ENCODE peak calls at places on chromosomes 3 and 15, in eight cellular contexts. W is tibial nerve, A is progenitor cell of endocrine pancreas, O is GM10248, P is AG10803, I is GM12864, M is psoas muscle, C is neural crest cell. Z is an unnamed sample.

GRCh38 chr3:66884659-66885058 is 113.4 kb upstream of the KBTBD8 start:
- DNase-seq in P (no peak), A (no peak), I (no peak), C (no peak), M (no peak), W (no peak), O (no peak), Z (no peak)

GRCh38 chr15:77402740-77403379 is 17.0 kb downstream of the PEAK1 start:
- DNase-seq in P (peak), A (no peak), I (no peak), M (no peak), W (no peak), C (no peak), O (peak), Z (no peak)

GRCh38 chr15:33737687-33738606 is 230.3 kb upstream of the CHRM5 start:
- DNase-seq in C (peak), P (peak), M (no peak), I (no peak), O (peak), W (peak), A (peak), Z (peak)

GRCh38 chr3:39313289-39313688 is 16.2 kb upstream of the CCR8 start:
- DNase-seq in W (no peak), P (no peak), A (no peak), C (no peak), O (no peak), M (no peak), I (no peak), Z (no peak)

GRCh38 chr3:138078901-138079344 is 36.5 kb downstream of the DZIP1L start:
- DNase-seq in I (no peak), P (peak), M (no peak), W (no peak), C (no peak), A (no peak), O (no peak), Z (no peak)

GRCh38 chr15:84915011-84915958 is 30.8 kb downstream of the SLC28A1 start:
- DNase-seq in W (peak), P (peak), O (peak), I (no peak), C (no peak), M (peak), A (no peak), Z (peak)

GRCh38 chr3:76040946-76041345 is 255.6 kb upstream of the ZNF717 start:
- DNase-seq in P (peak), M (no peak), I (no peak), C (no peak), O (no peak), W (no peak), A (no peak), Z (no peak)

GRCh38 chr15:51108933-51109550 is 14.3 kb upstream of the TNFAIP8L3 start:
- DNase-seq in W (no peak), A (no peak), O (no peak), I (no peak), C (no peak), M (no peak), P (peak), Z (no peak)

GRCh38 chr3:127461286-127461685 is 129.2 kb downstream of the TPRA1 start:
- DNase-seq in C (no peak), I (no peak), M (no peak), P (no peak), W (no peak), O (no peak), A (no peak), Z (no peak)

GRCh38 chr3:97914390-97914789 is 57.8 kb downstream of the RIOX2 start:
- DNase-seq in W (no peak), I (no peak), P (no peak), O (no peak), A (no peak), C (no peak), M (no peak), Z (no peak)

GRCh38 chr3:71581451-71581980 is 2.0 kb downstream of the FOXP1 start:
- DNase-seq in A (peak), O (no peak), M (peak), W (peak), P (peak), C (peak), I (no peak), Z (peak)

GRCh38 chr3:14784087-14784596 is 34.6 kb upstream of the FGD5 start:
- DNase-seq in O (no peak), P (no peak), I (no peak), C (no peak), M (no peak), W (no peak), A (no peak), Z (no peak)

GRCh38 chr15:90221251-90221900 is 12.4 kb downstream of the CIB1 start:
- DNase-seq in C (peak), O (peak), A (peak), W (peak), I (no peak), P (peak), M (peak), Z (peak)

GRCh38 chr15:67100808-67101581 is 35.6 kb downstream of the SMAD3 start:
- DNase-seq in W (no peak), O (peak), C (no peak), P (no peak), I (peak), M (no peak), A (no peak), Z (peak)

GRCh38 chr3:171788546-171789351 is 21.5 kb downstream of the PLD1 start:
- DNase-seq in I (no peak), O (no peak), W (no peak), M (no peak), A (no peak), C (no peak), P (peak), Z (no peak)

GRCh38 chr3:113304856-113305540 is 93.6 kb downstream of the BOC start:
- DNase-seq in O (no peak), I (no peak), C (no peak), W (no peak), M (no peak), A (no peak), P (peak), Z (no peak)

GRCh38 chr15:42151736-42152135 is 4.7 kb downstream of the PLA2G4F start:
- DNase-seq in P (no peak), M (no peak), A (no peak), C (no peak), I (no peak), O (no peak), W (no peak), Z (no peak)

GRCh38 chr3:41041457-41041856 is 157.8 kb upstream of the CTNNB1 start:
- DNase-seq in A (no peak), W (no peak), I (no peak), P (no peak), O (no peak), C (no peak), M (no peak), Z (no peak)

GRCh38 chr3:151911462-151911861 is 38.0 kb downstream of the SUCNR1 start:
- DNase-seq in O (no peak), M (no peak), P (no peak), W (no peak), A (no peak), I (no peak), C (no peak), Z (no peak)

GRCh38 chr3:168398371-168399030 is 302.8 kb upstream of the GOLIM4 start:
- DNase-seq in M (no peak), W (no peak), A (no peak), P (peak), I (no peak), O (no peak), C (no peak), Z (no peak)

GRCh38 chr3:9861626-9862130 is 17.9 kb upstream of the RPUSD3 start:
- DNase-seq in C (no peak), A (no peak), O (no peak), W (no peak), M (no peak), P (no peak), I (no peak), Z (no peak)

GRCh38 chr3:49313902-49314676 is 25.8 kb downstream of the USP4 start:
- DNase-seq in M (no peak), A (no peak), I (no peak), C (no peak), P (no peak), W (no peak), O (no peak), Z (peak)

GRCh38 chr3:4656059-4656458 is 162.9 kb downstream of the ITPR1 start:
- DNase-seq in M (peak), W (peak), I (no peak), A (peak), C (peak), O (no peak), P (peak), Z (peak)

GRCh38 chr15:41332788-41333527 is at the start of gene NUSAP1:
- DNase-seq in P (no peak), W (no peak), I (no peak), A (no peak), C (no peak), O (peak), M (no peak), Z (peak)

GRCh38 chr3:142857056-142857455 is 31.8 kb downstream of the PCOLCE2 start:
- DNase-seq in I (no peak), W (no peak), P (no peak), C (no peak), O (no peak), M (peak), A (no peak), Z (no peak)

GRCh38 chr3:47515864-47516319 is 2.4 kb upstream of the ELP6 start:
- DNase-seq in O (no peak), M (no peak), I (no peak), P (no peak), A (no peak), C (no peak), W (no peak), Z (no peak)

GRCh38 chr3:64049136-64049535 is 25.8 kb upstream of the PSMD6 start:
- DNase-seq in P (peak), O (no peak), M (no peak), I (no peak), W (no peak), C (no peak), A (no peak), Z (no peak)

GRCh38 chr3:45819543-45819942 is 22.4 kb downstream of the LZTFL1 start:
- DNase-seq in I (no peak), A (no peak), M (no peak), O (no peak), P (peak), C (no peak), W (peak), Z (no peak)

GRCh38 chr3:40422861-40423260 is 34.3 kb upstream of the RPL14 start:
- DNase-seq in P (no peak), M (no peak), C (no peak), I (no peak), A (no peak), W (no peak), O (no peak), Z (no peak)

GRCh38 chr3:53763353-53763752 is 82.9 kb downstream of the CHDH start:
- DNase-seq in W (no peak), P (no peak), M (no peak), C (no peak), I (no peak), A (no peak), O (no peak), Z (no peak)

GRCh38 chr3:178284180-178284579 is 252.1 kb upstream of the KCNMB2 start:
- DNase-seq in P (no peak), C (no peak), W (no peak), O (no peak), A (no peak), I (no peak), M (no peak), Z (no peak)

GRCh38 chr15:76206325-76206976 is 104.8 kb downstream of the ETFA start:
- DNase-seq in M (peak), W (peak), A (no peak), O (no peak), P (peak), I (no peak), C (no peak), Z (peak)

GRCh38 chr3:133995264-133995663 is 34.5 kb downstream of the SLCO2A1 start:
- DNase-seq in P (no peak), O (no peak), M (no peak), W (no peak), I (no peak), A (no peak), C (no peak), Z (no peak)

GRCh38 chr3:34008836-34009479 is 210.5 kb downstream of the PDCD6IP start:
- DNase-seq in W (no peak), M (no peak), I (no peak), C (no peak), P (no peak), A (no peak), O (no peak), Z (no peak)

GRCh38 chr3:57948080-57948671 is 60.0 kb upstream of the FLNB start:
- DNase-seq in A (no peak), M (no peak), I (no peak), O (no peak), W (no peak), P (no peak), C (no peak), Z (no peak)

GRCh38 chr3:142028174-142028833 is 121.0 kb downstream of the TFDP2 start:
- DNase-seq in O (peak), I (peak), P (peak), A (no peak), M (no peak), W (peak), C (peak), Z (peak)

GRCh38 chr3:5073374-5074085 is 48.6 kb upstream of the ARL8B start:
- DNase-seq in I (no peak), C (no peak), A (no peak), W (no peak), O (no peak), M (no peak), P (no peak), Z (no peak)

GRCh38 chr15:57486807-57487206 is 104.9 kb upstream of the MYZAP start:
- DNase-seq in O (no peak), A (no peak), C (no peak), P (no peak), I (no peak), M (no peak), W (no peak), Z (no peak)

GRCh38 chr15:80242132-80242769 is 9.8 kb downstream of the CTXND1 start:
- DNase-seq in P (peak), M (no peak), I (no peak), A (peak), C (peak), O (peak), W (no peak), Z (peak)

GRCh38 chr15:29059871-29060640 is 174.3 kb downstream of the APBA2 start:
- DNase-seq in O (no peak), M (no peak), A (no peak), C (no peak), W (no peak), I (no peak), P (no peak), Z (no peak)

GRCh38 chr15:52567886-52568568 is 803 bp downstream of the ARPP19 start:
- DNase-seq in C (no peak), M (no peak), A (peak), I (no peak), W (no peak), O (no peak), P (peak), Z (peak)
- TF ChIP-seq CTCF in C (no peak), M (no peak), A (no peak), I (no peak), W (no peak), O (no peak), P (no peak), Z (no peak)

DNA sequence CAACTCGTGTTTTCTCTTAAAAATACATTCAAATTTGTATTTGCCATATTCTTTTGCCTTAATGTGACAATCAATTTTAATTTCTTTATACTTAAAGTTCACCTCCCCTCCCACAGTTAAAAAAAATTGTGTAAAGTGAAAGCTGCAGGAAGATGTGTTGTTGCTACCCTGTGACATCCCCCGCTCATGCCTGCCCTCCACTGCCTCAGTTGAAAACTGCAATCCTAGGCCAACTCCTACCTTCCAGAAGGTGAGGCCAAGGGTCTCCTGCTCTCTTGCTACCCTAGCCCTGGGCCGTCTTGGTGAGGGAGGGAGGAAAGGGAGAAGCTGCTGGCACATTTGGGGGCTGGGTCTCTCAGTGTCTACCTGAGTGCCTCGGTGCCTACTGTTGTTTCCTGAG is 57.0 kb upstream of the CMTM7 start:
- DNase-seq in O (peak), W (no peak), C (no peak), P (no peak), A (no peak), I (no peak), M (no peak), Z (peak)
- TF ChIP-seq CTCF in O (peak), W (no peak), C (peak), P (peak), A (peak), I (peak), M (no peak), Z (peak)

DNA sequence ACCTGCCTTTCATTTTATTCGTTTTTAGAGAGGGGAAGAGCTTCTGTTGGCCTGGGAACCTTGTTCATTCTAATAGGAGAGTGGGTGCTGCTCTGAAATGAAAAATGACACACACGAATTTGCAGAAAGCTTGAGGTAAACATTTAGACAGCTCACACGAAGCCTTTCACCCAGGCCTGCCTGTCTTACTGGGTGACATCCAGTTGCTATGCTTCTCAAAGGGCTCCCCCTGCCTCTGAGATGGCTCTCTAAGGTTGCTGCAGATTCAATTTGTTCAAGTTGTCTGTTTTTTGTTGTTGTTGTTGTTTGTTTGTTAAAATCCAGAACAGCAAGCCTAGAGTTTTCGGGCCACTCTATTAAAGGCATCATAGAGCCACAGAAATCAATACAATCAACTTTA is 18.1 kb downstream of the PEX5L start:
- DNase-seq in A (no peak), I (peak), P (no peak), O (peak), C (no peak), M (no peak), W (no peak), Z (peak)
- TF ChIP-seq CTCF in A (no peak), I (peak), P (no peak), O (peak), C (no peak), M (no peak), W (peak), Z (peak)

GRCh38 chr3:108150200-108150599 is 59.4 kb upstream of the CD47 start:
- DNase-seq in M (no peak), A (no peak), I (no peak), O (no peak), P (no peak), W (no peak), C (no peak), Z (no peak)

GRCh38 chr3:108152261-108152660 is 61.4 kb upstream of the CD47 start:
- DNase-seq in I (no peak), A (no peak), W (no peak), M (no peak), C (no peak), P (no peak), O (no peak), Z (no peak)

GRCh38 chr3:108156312-108156853 is 65.6 kb upstream of the CD47 start:
- DNase-seq in C (no peak), P (no peak), O (no peak), M (no peak), I (no peak), A (no peak), W (no peak), Z (no peak)

GRCh38 chr3:108157275-108157674 is 64.9 kb downstream of the IFT57 start:
- DNase-seq in C (no peak), W (no peak), I (no peak), O (no peak), P (no peak), A (no peak), M (no peak), Z (no peak)

GRCh38 chr3:108153451-108153981 is 62.7 kb upstream of the CD47 start:
- DNase-seq in P (peak), C (peak), A (no peak), W (no peak), M (no peak), I (peak), O (peak), Z (peak)
- TF ChIP-seq CTCF in P (peak), C (peak), A (peak), W (no peak), M (no peak), I (peak), O (peak), Z (peak)

GRCh38 chr3:37498126-37499039 is 324.0 kb upstream of the LRRFIP2 start:
- DNase-seq in W (no peak), I (no peak), P (no peak), A (no peak), M (no peak), O (no peak), C (no peak), Z (no peak)

GRCh38 chr3:37501906-37502305 is 327.5 kb upstream of the LRRFIP2 start:
- DNase-seq in P (no peak), W (no peak), C (no peak), O (no peak), I (no peak), A (no peak), M (no peak), Z (no peak)

GRCh38 chr3:37499820-37500219 is 325.4 kb upstream of the LRRFIP2 start:
- DNase-seq in C (no peak), P (no peak), A (no peak), W (no peak), I (no peak), M (no peak), O (no peak), Z (no peak)

GRCh38 chr3:37500518-37500917 is 326.1 kb upstream of the LRRFIP2 start:
- DNase-seq in C (no peak), O (no peak), M (no peak), P (no peak), I (no peak), A (no peak), W (no peak), Z (no peak)

GRCh38 chr3:37499061-37499785 is 324.8 kb upstream of the LRRFIP2 start:
- DNase-seq in P (no peak), O (no peak), A (no peak), W (no peak), C (no peak), I (no peak), M (no peak), Z (no peak)
- TF ChIP-seq CTCF in P (no peak), O (no peak), A (no peak), W (no peak), C (no peak), I (no peak), M (no peak), Z (no peak)